ENCODE peak calls at places on chromosomes 13 and 19, in ten cellular contexts. X is esophagus muscularis mucosa, I is A549, T is H54, B is esophagus squamous epithelium, M is lower leg skin, J is stomach, R is tibial nerve, C is right lobe of liver, P is GM12892. U is an unnamed sample.

GRCh38 chr19:50328257-50329145 is 676 bp downstream of the KCNC3 start:
- DNase-seq in X (no peak), I (no peak), T (no peak), B (no peak), M (no peak), J (no peak), R (no peak), C (peak), P (peak), U (no peak)

GRCh38 chr19:18590273-18591272 is 2.0 kb downstream of the REX1BD start:
- DNase-seq in X (no peak), I (peak), T (no peak), B (no peak), M (peak), J (no peak), R (peak), C (no peak), P (no peak), U (no peak)

GRCh38 chr13:41649659-41650058 is 192.3 kb downstream of the RGCC start:
- DNase-seq in X (no peak), I (no peak), T (no peak), B (no peak), M (no peak), J (no peak), R (no peak), C (no peak), P (no peak), U (no peak)

GRCh38 chr13:80048802-80049201 is 292.1 kb downstream of the SPRY2 start:
- DNase-seq in X (peak), I (peak), T (peak), B (peak), M (peak), J (peak), R (peak), C (peak), P (peak), U (peak)

GRCh38 chr13:31765441-31765840 is 26.1 kb downstream of the RXFP2 start:
- DNase-seq in X (no peak), I (no peak), T (no peak), B (no peak), M (no peak), J (no peak), R (no peak), C (no peak), P (no peak), U (no peak)

GRCh38 chr13:38535271-38535670 is 151.6 kb upstream of the FREM2 start:
- DNase-seq in X (no peak), I (no peak), T (no peak), B (no peak), M (no peak), J (no peak), R (no peak), C (no peak), P (no peak), U (no peak)

GRCh38 chr13:19681517-19681916 is 48.1 kb downstream of the MPHOSPH8 start:
- DNase-seq in X (no peak), I (no peak), T (no peak), B (no peak), M (no peak), J (no peak), R (no peak), C (no peak), P (no peak), U (no peak)

GRCh38 chr19:46202426-46202825 is 27.1 kb upstream of the IGFL1 start:
- DNase-seq in X (no peak), I (no peak), T (no peak), B (no peak), M (no peak), J (no peak), R (no peak), C (no peak), P (no peak), U (no peak)

GRCh38 chr19:47998800-47999199 is 4.4 kb downstream of the ELSPBP1 start:
- DNase-seq in X (no peak), I (no peak), T (no peak), B (no peak), M (no peak), J (no peak), R (no peak), C (no peak), P (no peak), U (no peak)

GRCh38 chr13:37306778-37307544 is 201.5 kb upstream of the CSNK1A1L start:
- DNase-seq in X (no peak), I (no peak), T (peak), B (no peak), M (no peak), J (no peak), R (no peak), C (no peak), P (no peak), U (no peak)

GRCh38 chr13:109093988-109094387 is 464.6 kb downstream of the MYO16 start:
- DNase-seq in X (no peak), I (no peak), T (no peak), B (no peak), M (no peak), J (no peak), R (no peak), C (no peak), P (no peak), U (no peak)

GRCh38 chr13:42735011-42735410 is 46.4 kb upstream of the FAM216B start:
- DNase-seq in X (no peak), I (no peak), T (no peak), B (no peak), M (no peak), J (no peak), R (no peak), C (no peak), P (no peak), U (no peak)

GRCh38 chr13:42702726-42703125 is 78.7 kb upstream of the FAM216B start:
- DNase-seq in X (no peak), I (no peak), T (no peak), B (no peak), M (no peak), J (no peak), R (no peak), C (no peak), P (no peak), U (no peak)

GRCh38 chr19:40592170-40592569 is 9.0 kb upstream of the LTBP4 start:
- DNase-seq in X (no peak), I (peak), T (no peak), B (no peak), M (no peak), J (no peak), R (no peak), C (no peak), P (no peak), U (peak)

GRCh38 chr13:92260363-92260762 is 861.9 kb downstream of the GPC5 start:
- DNase-seq in X (no peak), I (no peak), T (no peak), B (no peak), M (no peak), J (no peak), R (no peak), C (no peak), P (no peak), U (no peak)

DNA sequence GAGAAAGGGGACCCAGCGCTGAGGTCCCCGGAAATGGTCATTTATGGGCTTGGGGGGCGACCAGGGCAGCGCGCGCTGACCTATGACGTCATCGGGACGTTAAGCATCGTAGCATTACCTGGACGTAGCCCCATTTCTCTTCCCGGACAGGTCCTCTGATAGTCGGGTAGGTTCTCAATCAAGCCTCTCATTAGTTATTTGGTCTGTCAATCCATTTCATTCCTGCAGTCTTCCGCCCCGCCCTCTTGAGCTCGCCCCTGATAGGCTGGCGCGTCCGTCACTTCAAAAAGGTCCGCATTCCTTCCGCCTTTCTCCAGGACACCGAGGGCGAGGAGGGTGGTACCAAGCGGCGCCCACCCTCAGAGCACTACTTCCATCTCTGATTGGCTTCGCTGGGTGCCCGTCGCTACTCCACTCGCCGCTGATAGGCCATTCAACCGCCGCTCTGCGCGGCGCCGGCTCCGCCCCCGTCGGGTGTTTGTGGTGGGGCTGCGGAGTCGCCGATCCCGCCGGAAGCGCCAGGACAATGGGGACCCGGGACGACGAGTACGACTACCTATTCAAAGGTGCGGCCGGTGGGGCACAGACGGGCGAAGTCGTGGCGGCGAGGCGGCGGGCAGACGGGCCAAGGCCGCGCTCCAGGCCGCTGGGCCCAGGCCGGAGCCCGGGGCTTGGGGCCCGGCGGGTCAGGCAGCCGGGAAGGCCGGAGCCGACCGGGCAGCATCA is at the start of gene RAB11B:
- DNase-seq in X (peak), I (peak), T (peak), B (peak), M (peak), J (peak), R (peak), C (peak), P (peak), U (peak)
- TF ChIP-seq POLR2A in X (peak), I (peak), T (peak), B (no peak), M (peak), J (no peak), R (peak), C (peak), P (peak), U (peak)

DNA sequence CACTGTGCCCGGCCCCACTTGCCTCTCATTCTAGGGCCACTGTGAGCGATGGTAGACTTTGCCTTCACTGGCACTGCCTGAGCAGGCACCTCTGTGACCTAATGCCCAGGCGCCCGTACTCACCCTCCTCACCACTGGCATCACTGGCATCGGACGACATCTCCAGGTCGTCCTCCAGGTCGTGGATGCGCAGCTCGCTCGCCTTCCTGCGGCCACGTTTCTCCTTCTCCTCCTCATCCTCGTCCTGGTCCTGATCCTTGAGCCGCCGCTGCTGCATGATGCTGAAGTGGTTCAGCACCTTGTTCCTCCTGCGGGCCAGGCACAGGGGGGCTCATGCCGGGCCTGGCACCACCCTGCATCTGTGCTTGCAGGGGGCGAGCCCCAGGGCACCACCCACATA is 7.5 kb upstream of the PSPN start:
- DNase-seq in X (no peak), I (no peak), T (no peak), B (no peak), M (no peak), J (no peak), R (no peak), C (no peak), P (no peak), U (no peak)
- TF ChIP-seq POLR2A in X (no peak), I (no peak), T (no peak), B (no peak), M (no peak), J (no peak), R (no peak), C (no peak), P (no peak), U (no peak)

GRCh38 chr19:57438925-57439324 is 3.8 kb downstream of the ZNF749 start:
- DNase-seq in X (no peak), I (no peak), T (no peak), B (no peak), M (no peak), J (no peak), R (no peak), C (no peak), P (no peak), U (no peak)

GRCh38 chr19:57434386-57435061 is 601 bp upstream of the ZNF749 start:
- DNase-seq in X (no peak), I (no peak), T (no peak), B (no peak), M (no peak), J (no peak), R (no peak), C (no peak), P (no peak), U (no peak)

GRCh38 chr19:57436392-57436791 is 1.3 kb downstream of the ZNF749 start:
- DNase-seq in X (no peak), I (no peak), T (no peak), B (no peak), M (no peak), J (no peak), R (no peak), C (no peak), P (no peak), U (no peak)

GRCh38 chr19:57437931-57438330 is 2.8 kb downstream of the ZNF749 start:
- DNase-seq in X (no peak), I (no peak), T (no peak), B (no peak), M (no peak), J (no peak), R (no peak), C (no peak), P (no peak), U (no peak)

DNA sequence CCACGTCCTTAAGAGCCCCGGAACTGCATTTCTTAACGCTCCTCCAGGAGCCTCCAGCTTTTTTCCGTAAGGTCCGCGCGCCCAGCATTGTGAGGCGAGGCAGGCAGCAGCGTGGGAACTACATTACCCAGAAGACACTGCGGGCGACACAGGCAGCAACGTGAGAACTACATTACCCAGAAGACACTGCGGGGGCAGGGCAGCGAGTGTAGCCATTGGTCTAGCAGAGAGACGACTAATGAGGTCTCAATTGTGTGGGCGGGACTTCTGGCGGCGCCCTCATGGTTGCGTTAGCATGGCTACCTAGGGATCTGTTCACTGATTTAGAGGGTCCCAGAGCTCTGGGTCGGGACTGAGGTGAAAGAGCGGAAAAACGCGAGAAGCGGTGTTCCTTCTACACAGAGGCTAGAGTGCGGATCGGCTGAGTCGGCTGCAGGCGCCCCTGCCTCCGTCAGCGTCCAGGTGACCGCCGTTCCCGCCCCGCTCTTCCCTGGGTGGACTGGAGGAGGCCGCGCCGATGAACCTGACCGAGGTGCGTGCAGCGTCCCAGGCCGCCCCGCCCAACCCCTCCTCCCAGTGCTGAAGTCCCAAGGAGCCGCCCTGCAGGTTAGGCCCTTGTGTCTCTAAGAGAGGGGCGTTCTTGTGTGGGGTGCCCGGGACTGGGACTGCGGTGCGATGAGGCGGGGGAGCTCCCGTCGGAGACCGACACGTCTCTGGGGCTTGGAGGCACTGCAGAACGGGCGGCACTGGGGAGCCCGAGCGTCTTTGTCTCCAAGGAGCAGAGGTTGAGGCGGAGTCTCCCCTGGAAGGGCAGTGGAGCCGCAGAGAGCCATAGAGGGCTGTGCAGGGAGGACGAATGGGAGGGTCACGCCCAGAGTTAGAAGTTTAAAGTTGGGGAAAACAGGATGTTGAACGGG is at the start of gene ZNF749:
- DNase-seq in X (peak), I (peak), T (peak), B (peak), M (peak), J (peak), R (peak), C (peak), P (peak), U (peak)
- TF ChIP-seq POLR2A in X (no peak), I (peak), T (peak), B (no peak), M (no peak), J (no peak), R (no peak), C (no peak), P (peak), U (peak)

GRCh38 chr13:50320297-50320862 is 305.1 kb downstream of the KCNRG start:
- DNase-seq in X (no peak), I (no peak), T (peak), B (no peak), M (no peak), J (no peak), R (no peak), C (no peak), P (no peak), U (no peak)
- TF ChIP-seq POLR2A in X (no peak), I (no peak), T (no peak), B (no peak), M (no peak), J (no peak), R (no peak), C (no peak), P (no peak), U (no peak)

GRCh38 chr19:49109569-49110233 is 4.5 kb upstream of the LIN7B start:
- DNase-seq in X (no peak), I (no peak), T (no peak), B (no peak), M (no peak), J (no peak), R (no peak), C (no peak), P (no peak), U (no peak)

GRCh38 chr19:49109051-49109450 is 5.1 kb upstream of the LIN7B start:
- DNase-seq in X (no peak), I (no peak), T (no peak), B (no peak), M (no peak), J (no peak), R (no peak), C (no peak), P (no peak), U (no peak)

GRCh38 chr19:49104229-49104864 is 9.8 kb upstream of the LIN7B start:
- DNase-seq in X (no peak), I (no peak), T (no peak), B (no peak), M (no peak), J (no peak), R (no peak), C (no peak), P (no peak), U (no peak)

GRCh38 chr19:49107625-49108459 is 6.3 kb upstream of the LIN7B start:
- DNase-seq in X (no peak), I (no peak), T (no peak), B (no peak), M (no peak), J (no peak), R (no peak), C (no peak), P (no peak), U (no peak)

GRCh38 chr19:49106648-49107135 is 7.5 kb upstream of the LIN7B start:
- DNase-seq in X (no peak), I (peak), T (no peak), B (no peak), M (no peak), J (peak), R (peak), C (no peak), P (no peak), U (no peak)
- TF ChIP-seq POLR2A in X (no peak), I (no peak), T (no peak), B (no peak), M (no peak), J (no peak), R (no peak), C (no peak), P (no peak), U (no peak)

GRCh38 chr19:24063312-24063711 is 23.7 kb upstream of the ZNF254 start:
- DNase-seq in X (no peak), I (no peak), T (no peak), B (no peak), M (peak), J (no peak), R (no peak), C (no peak), P (no peak), U (no peak)
- TF ChIP-seq POLR2A in X (no peak), I (no peak), T (no peak), B (no peak), M (no peak), J (no peak), R (no peak), C (no peak), P (no peak), U (no peak)

DNA sequence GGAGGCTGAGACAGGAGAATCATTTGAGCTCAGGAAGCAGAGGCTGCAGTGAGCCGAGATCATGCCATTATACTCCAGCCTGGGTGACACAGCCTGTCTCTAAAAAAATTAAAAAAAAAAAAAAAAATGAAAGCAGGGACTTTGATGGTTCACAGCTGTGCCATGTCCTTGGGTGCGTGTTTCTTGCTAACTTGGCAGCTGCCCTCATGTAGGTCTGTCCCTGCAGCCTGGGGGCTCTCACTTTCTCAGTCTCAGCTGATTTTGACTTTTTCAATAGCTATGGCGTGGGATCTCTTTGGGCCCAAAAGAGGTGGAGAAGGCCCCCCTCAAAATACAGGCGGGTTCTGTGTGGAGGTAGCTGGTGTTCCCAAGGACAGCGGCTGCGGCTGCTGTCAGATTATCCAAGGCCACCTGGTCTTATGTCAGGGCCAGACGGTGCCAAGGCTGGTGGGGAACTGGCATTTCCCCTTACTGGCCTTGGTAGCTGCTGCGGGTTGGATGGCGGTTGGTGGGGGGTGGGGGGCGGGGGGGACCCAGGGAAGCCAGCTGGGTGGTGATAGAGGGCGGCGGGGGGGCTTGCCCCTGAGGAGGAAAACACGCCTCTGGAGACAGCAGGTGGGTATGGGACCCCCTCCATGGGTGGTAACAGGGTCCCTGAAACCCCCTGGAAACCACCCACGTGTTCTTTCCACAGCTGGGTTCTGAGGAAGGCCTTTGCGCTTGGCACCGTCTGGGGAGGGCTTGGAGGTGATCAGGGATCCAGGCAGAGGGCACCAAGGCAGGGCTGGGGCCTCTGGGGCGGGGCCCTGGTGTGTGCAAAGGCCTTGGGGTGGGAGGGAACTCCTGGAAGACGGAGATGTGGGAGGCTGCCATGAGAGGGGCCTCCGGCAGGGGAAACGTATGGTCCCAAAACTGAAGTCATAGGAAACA is 4.2 kb downstream of the TIMM13 start:
- DNase-seq in X (no peak), I (no peak), T (no peak), B (no peak), M (peak), J (no peak), R (no peak), C (no peak), P (no peak), U (no peak)
- TF ChIP-seq POLR2A in X (no peak), I (no peak), T (no peak), B (no peak), M (no peak), J (no peak), R (no peak), C (no peak), P (no peak), U (no peak)

GRCh38 chr19:11552666-11553372 is 6.2 kb downstream of the ELOF1 start:
- DNase-seq in X (no peak), I (no peak), T (no peak), B (no peak), M (no peak), J (no peak), R (no peak), C (no peak), P (peak), U (no peak)
- TF ChIP-seq POLR2A in X (no peak), I (no peak), T (no peak), B (no peak), M (no peak), J (no peak), R (no peak), C (no peak), P (no peak), U (no peak)

DNA sequence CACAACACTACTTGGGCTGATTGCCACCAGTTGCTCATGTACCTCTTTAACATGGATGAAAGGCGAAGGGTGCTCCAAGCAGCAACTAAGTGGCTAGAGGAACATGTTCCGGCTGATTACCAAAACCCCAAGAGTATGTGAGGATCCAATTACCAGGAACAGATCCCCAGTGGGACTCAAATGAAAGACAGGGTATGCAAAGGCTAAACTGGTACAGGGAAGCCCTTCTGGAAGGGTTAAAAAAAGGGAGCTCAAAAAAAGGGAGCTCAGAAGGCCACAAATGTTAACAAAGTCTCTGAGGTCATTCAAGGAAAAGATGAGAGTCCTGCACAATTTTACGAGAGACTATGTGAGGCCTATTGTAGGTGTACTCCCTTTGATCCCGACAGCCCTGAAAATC is 604.7 kb downstream of the UQCRFS1 start:
- DNase-seq in X (no peak), I (no peak), T (no peak), B (no peak), M (no peak), J (no peak), R (no peak), C (no peak), P (no peak), U (no peak)
- TF ChIP-seq POLR2A in X (no peak), I (no peak), T (no peak), B (no peak), M (no peak), J (no peak), R (no peak), C (no peak), P (no peak), U (no peak)

U was measured in GM12891.